ENCODE peak calls at places on chromosomes 1 and 21, in ten cellular contexts. One of them, this sample, is unnamed.

GRCh38 chr21:35204850-35205564 is 155.9 kb upstream of the RUNX1 start:
- DNase-seq in COR-L47: no peak
- DNase-seq in EH: peak; percentile 88
- DNase-seq in ureter: peak; percentile 64
- DNase-seq in astrocyte of the spinal cord: peak; percentile 83
- DNase-seq in AG08395: peak; percentile 74
- DNase-seq in ascending aorta: peak; percentile 82
- DNase-seq in stimulated activated CD8-positive, alpha-beta memory T cell treated with anti-CD3 and anti-CD28 coated beads, Interleukin-15, amount 100 ng/mL, for 24 hours: no peak
- DNase-seq in tibial nerve: no peak
- DNase-seq in breast epithelium: no peak
- DNase-seq in this sample: peak; percentile 37

GRCh38 chr1:40266786-40267535 is 8.9 kb downstream of the ZMPSTE24 start:
- DNase-seq in COR-L47: no peak
- DNase-seq in EH: no peak
- DNase-seq in ureter: no peak
- DNase-seq in astrocyte of the spinal cord: no peak
- DNase-seq in AG08395: no peak
- DNase-seq in ascending aorta: no peak
- DNase-seq in stimulated activated CD8-positive, alpha-beta memory T cell treated with anti-CD3 and anti-CD28 coated beads, Interleukin-15, amount 100 ng/mL, for 24 hours: no peak
- DNase-seq in tibial nerve: no peak
- DNase-seq in breast epithelium: no peak
- DNase-seq in this sample: no peak

GRCh38 chr1:23999156-23999671 is 19.1 kb upstream of the SRSF10 start:
- DNase-seq in COR-L47: no peak
- DNase-seq in EH: peak; percentile 60
- DNase-seq in ureter: no peak
- DNase-seq in astrocyte of the spinal cord: no peak
- DNase-seq in AG08395: no peak
- DNase-seq in ascending aorta: no peak
- DNase-seq in stimulated activated CD8-positive, alpha-beta memory T cell treated with anti-CD3 and anti-CD28 coated beads, Interleukin-15, amount 100 ng/mL, for 24 hours: no peak
- DNase-seq in tibial nerve: no peak
- DNase-seq in breast epithelium: no peak
- DNase-seq in this sample: no peak

GRCh38 chr1:216310776-216311175 is 112.5 kb downstream of the USH2A start:
- DNase-seq in COR-L47: peak; percentile 60
- DNase-seq in EH: peak; percentile 75
- DNase-seq in ureter: no peak
- DNase-seq in astrocyte of the spinal cord: peak; percentile 56
- DNase-seq in AG08395: no peak
- DNase-seq in ascending aorta: no peak
- DNase-seq in stimulated activated CD8-positive, alpha-beta memory T cell treated with anti-CD3 and anti-CD28 coated beads, Interleukin-15, amount 100 ng/mL, for 24 hours: no peak
- DNase-seq in tibial nerve: no peak
- DNase-seq in breast epithelium: no peak
- DNase-seq in this sample: peak; percentile 86

GRCh38 chr1:20187813-20188454 is 1.6 kb upstream of the PLA2G2C start:
- DNase-seq in COR-L47: no peak
- DNase-seq in EH: no peak
- DNase-seq in ureter: no peak
- DNase-seq in astrocyte of the spinal cord: no peak
- DNase-seq in AG08395: no peak
- DNase-seq in ascending aorta: no peak
- DNase-seq in stimulated activated CD8-positive, alpha-beta memory T cell treated with anti-CD3 and anti-CD28 coated beads, Interleukin-15, amount 100 ng/mL, for 24 hours: no peak
- DNase-seq in tibial nerve: no peak
- DNase-seq in breast epithelium: no peak
- DNase-seq in this sample: no peak

GRCh38 chr1:237405912-237406311 is 363.9 kb downstream of the RYR2 start:
- DNase-seq in COR-L47: no peak
- DNase-seq in EH: no peak
- DNase-seq in ureter: no peak
- DNase-seq in astrocyte of the spinal cord: no peak
- DNase-seq in AG08395: no peak
- DNase-seq in ascending aorta: no peak
- DNase-seq in stimulated activated CD8-positive, alpha-beta memory T cell treated with anti-CD3 and anti-CD28 coated beads, Interleukin-15, amount 100 ng/mL, for 24 hours: no peak
- DNase-seq in tibial nerve: no peak
- DNase-seq in breast epithelium: no peak
- DNase-seq in this sample: no peak

GRCh38 chr1:182235952-182236650 is 155.5 kb downstream of the GLUL start:
- DNase-seq in COR-L47: peak; percentile 64
- DNase-seq in EH: peak; percentile 46
- DNase-seq in ureter: no peak
- DNase-seq in astrocyte of the spinal cord: peak; percentile 24
- DNase-seq in AG08395: peak; percentile 55
- DNase-seq in ascending aorta: no peak
- DNase-seq in stimulated activated CD8-positive, alpha-beta memory T cell treated with anti-CD3 and anti-CD28 coated beads, Interleukin-15, amount 100 ng/mL, for 24 hours: no peak
- DNase-seq in tibial nerve: no peak
- DNase-seq in breast epithelium: no peak
- DNase-seq in this sample: no peak

GRCh38 chr1:96487404-96487803 is 234.2 kb upstream of the PTBP2 start:
- DNase-seq in COR-L47: no peak
- DNase-seq in EH: no peak
- DNase-seq in ureter: no peak
- DNase-seq in astrocyte of the spinal cord: peak; percentile 48
- DNase-seq in AG08395: peak; percentile 36
- DNase-seq in ascending aorta: no peak
- DNase-seq in stimulated activated CD8-positive, alpha-beta memory T cell treated with anti-CD3 and anti-CD28 coated beads, Interleukin-15, amount 100 ng/mL, for 24 hours: no peak
- DNase-seq in tibial nerve: no peak
- DNase-seq in breast epithelium: no peak
- DNase-seq in this sample: no peak

GRCh38 chr1:51570063-51570720 is 46.7 kb upstream of the OSBPL9 start:
- DNase-seq in COR-L47: no peak
- DNase-seq in EH: peak; percentile 11
- DNase-seq in ureter: no peak
- DNase-seq in astrocyte of the spinal cord: no peak
- DNase-seq in AG08395: no peak
- DNase-seq in ascending aorta: no peak
- DNase-seq in stimulated activated CD8-positive, alpha-beta memory T cell treated with anti-CD3 and anti-CD28 coated beads, Interleukin-15, amount 100 ng/mL, for 24 hours: no peak
- DNase-seq in tibial nerve: no peak
- DNase-seq in breast epithelium: no peak
- DNase-seq in this sample: peak; percentile 44

GRCh38 chr1:68819190-68819829 is 322.4 kb upstream of the DEPDC1 start:
- DNase-seq in COR-L47: peak; percentile 42
- DNase-seq in EH: no peak
- DNase-seq in ureter: no peak
- DNase-seq in astrocyte of the spinal cord: peak; percentile 18
- DNase-seq in AG08395: peak; percentile 2
- DNase-seq in ascending aorta: no peak
- DNase-seq in stimulated activated CD8-positive, alpha-beta memory T cell treated with anti-CD3 and anti-CD28 coated beads, Interleukin-15, amount 100 ng/mL, for 24 hours: no peak
- DNase-seq in tibial nerve: no peak
- DNase-seq in breast epithelium: no peak
- DNase-seq in this sample: peak; percentile 61

GRCh38 chr21:36744560-36745231 is 45.8 kb downstream of the SIM2 start:
- DNase-seq in COR-L47: peak; percentile 86
- DNase-seq in EH: no peak
- DNase-seq in ureter: no peak
- DNase-seq in astrocyte of the spinal cord: no peak
- DNase-seq in AG08395: no peak
- DNase-seq in ascending aorta: no peak
- DNase-seq in stimulated activated CD8-positive, alpha-beta memory T cell treated with anti-CD3 and anti-CD28 coated beads, Interleukin-15, amount 100 ng/mL, for 24 hours: no peak
- DNase-seq in tibial nerve: no peak
- DNase-seq in breast epithelium: no peak
- DNase-seq in this sample: no peak

GRCh38 chr1:232036161-232036942 is 409.8 kb downstream of the DISC1 start:
- DNase-seq in COR-L47: no peak
- DNase-seq in EH: no peak
- DNase-seq in ureter: no peak
- DNase-seq in astrocyte of the spinal cord: no peak
- DNase-seq in AG08395: no peak
- DNase-seq in ascending aorta: no peak
- DNase-seq in stimulated activated CD8-positive, alpha-beta memory T cell treated with anti-CD3 and anti-CD28 coated beads, Interleukin-15, amount 100 ng/mL, for 24 hours: no peak
- DNase-seq in tibial nerve: no peak
- DNase-seq in breast epithelium: no peak
- DNase-seq in this sample: peak; percentile 43

GRCh38 chr1:167601442-167602380 is 28.3 kb upstream of the RCSD1 start:
- DNase-seq in COR-L47: no peak
- DNase-seq in EH: peak; percentile 46
- DNase-seq in ureter: peak; percentile 51
- DNase-seq in astrocyte of the spinal cord: peak; percentile 4
- DNase-seq in AG08395: peak; percentile 11
- DNase-seq in ascending aorta: peak; percentile 76
- DNase-seq in stimulated activated CD8-positive, alpha-beta memory T cell treated with anti-CD3 and anti-CD28 coated beads, Interleukin-15, amount 100 ng/mL, for 24 hours: no peak
- DNase-seq in tibial nerve: peak; percentile 73
- DNase-seq in breast epithelium: no peak
- DNase-seq in this sample: no peak

GRCh38 chr1:47616036-47616435 is 178.2 kb downstream of the FOXD2 start:
- DNase-seq in COR-L47: no peak
- DNase-seq in EH: no peak
- DNase-seq in ureter: no peak
- DNase-seq in astrocyte of the spinal cord: no peak
- DNase-seq in AG08395: no peak
- DNase-seq in ascending aorta: peak; percentile 21
- DNase-seq in stimulated activated CD8-positive, alpha-beta memory T cell treated with anti-CD3 and anti-CD28 coated beads, Interleukin-15, amount 100 ng/mL, for 24 hours: no peak
- DNase-seq in tibial nerve: no peak
- DNase-seq in breast epithelium: no peak
- DNase-seq in this sample: no peak

GRCh38 chr1:7405844-7406500 is 365.1 kb upstream of the VAMP3 start:
- DNase-seq in COR-L47: no peak
- DNase-seq in EH: no peak
- DNase-seq in ureter: peak; percentile 30
- DNase-seq in astrocyte of the spinal cord: no peak
- DNase-seq in AG08395: no peak
- DNase-seq in ascending aorta: peak; percentile 33
- DNase-seq in stimulated activated CD8-positive, alpha-beta memory T cell treated with anti-CD3 and anti-CD28 coated beads, Interleukin-15, amount 100 ng/mL, for 24 hours: no peak
- DNase-seq in tibial nerve: no peak
- DNase-seq in breast epithelium: no peak
- DNase-seq in this sample: no peak

GRCh38 chr21:14403681-14404318 is 20.9 kb upstream of the HSPA13 start:
- DNase-seq in COR-L47: peak; percentile 5
- DNase-seq in EH: peak; percentile 40
- DNase-seq in ureter: no peak
- DNase-seq in astrocyte of the spinal cord: peak; percentile 41
- DNase-seq in AG08395: peak; percentile 19
- DNase-seq in ascending aorta: no peak
- DNase-seq in stimulated activated CD8-positive, alpha-beta memory T cell treated with anti-CD3 and anti-CD28 coated beads, Interleukin-15, amount 100 ng/mL, for 24 hours: no peak
- DNase-seq in tibial nerve: no peak
- DNase-seq in breast epithelium: no peak
- DNase-seq in this sample: no peak

GRCh38 chr1:31667065-31667785 is 22.5 kb upstream of the PEF1 start:
- DNase-seq in COR-L47: no peak
- DNase-seq in EH: no peak
- DNase-seq in ureter: no peak
- DNase-seq in astrocyte of the spinal cord: no peak
- DNase-seq in AG08395: no peak
- DNase-seq in ascending aorta: no peak
- DNase-seq in stimulated activated CD8-positive, alpha-beta memory T cell treated with anti-CD3 and anti-CD28 coated beads, Interleukin-15, amount 100 ng/mL, for 24 hours: no peak
- DNase-seq in tibial nerve: no peak
- DNase-seq in breast epithelium: no peak
- DNase-seq in this sample: no peak

GRCh38 chr1:226217273-226217672 is 6.2 kb upstream of the MIXL1 start:
- DNase-seq in COR-L47: no peak
- DNase-seq in EH: no peak
- DNase-seq in ureter: no peak
- DNase-seq in astrocyte of the spinal cord: no peak
- DNase-seq in AG08395: no peak
- DNase-seq in ascending aorta: no peak
- DNase-seq in stimulated activated CD8-positive, alpha-beta memory T cell treated with anti-CD3 and anti-CD28 coated beads, Interleukin-15, amount 100 ng/mL, for 24 hours: no peak
- DNase-seq in tibial nerve: no peak
- DNase-seq in breast epithelium: no peak
- DNase-seq in this sample: no peak

GRCh38 chr1:53835491-53835890 is 2.6 kb downstream of the NDC1 start:
- DNase-seq in COR-L47: no peak
- DNase-seq in EH: peak; percentile 77
- DNase-seq in ureter: no peak
- DNase-seq in astrocyte of the spinal cord: peak; percentile 9
- DNase-seq in AG08395: no peak
- DNase-seq in ascending aorta: no peak
- DNase-seq in stimulated activated CD8-positive, alpha-beta memory T cell treated with anti-CD3 and anti-CD28 coated beads, Interleukin-15, amount 100 ng/mL, for 24 hours: no peak
- DNase-seq in tibial nerve: no peak
- DNase-seq in breast epithelium: no peak
- DNase-seq in this sample: no peak

GRCh38 chr1:119659628-119660027 is 11.6 kb upstream of the ZNF697 start:
- DNase-seq in COR-L47: no peak
- DNase-seq in EH: peak; percentile 48
- DNase-seq in ureter: peak; percentile 53
- DNase-seq in astrocyte of the spinal cord: no peak
- DNase-seq in AG08395: peak; percentile 31
- DNase-seq in ascending aorta: no peak
- DNase-seq in stimulated activated CD8-positive, alpha-beta memory T cell treated with anti-CD3 and anti-CD28 coated beads, Interleukin-15, amount 100 ng/mL, for 24 hours: no peak
- DNase-seq in tibial nerve: no peak
- DNase-seq in breast epithelium: no peak
- DNase-seq in this sample: peak; percentile 78

GRCh38 chr1:211752317-211752716 is 76.9 kb upstream of the NEK2 start:
- DNase-seq in COR-L47: no peak
- DNase-seq in EH: no peak
- DNase-seq in ureter: no peak
- DNase-seq in astrocyte of the spinal cord: no peak
- DNase-seq in AG08395: no peak
- DNase-seq in ascending aorta: no peak
- DNase-seq in stimulated activated CD8-positive, alpha-beta memory T cell treated with anti-CD3 and anti-CD28 coated beads, Interleukin-15, amount 100 ng/mL, for 24 hours: no peak
- DNase-seq in tibial nerve: no peak
- DNase-seq in breast epithelium: no peak
- DNase-seq in this sample: peak; percentile 60

GRCh38 chr1:58687516-58687915 is 12.3 kb downstream of the MYSM1 start:
- DNase-seq in COR-L47: no peak
- DNase-seq in EH: no peak
- DNase-seq in ureter: no peak
- DNase-seq in astrocyte of the spinal cord: no peak
- DNase-seq in AG08395: no peak
- DNase-seq in ascending aorta: no peak
- DNase-seq in stimulated activated CD8-positive, alpha-beta memory T cell treated with anti-CD3 and anti-CD28 coated beads, Interleukin-15, amount 100 ng/mL, for 24 hours: no peak
- DNase-seq in tibial nerve: no peak
- DNase-seq in breast epithelium: no peak
- DNase-seq in this sample: peak; percentile 41

GRCh38 chr1:19338323-19338762 is 26.2 kb downstream of the SLC66A1 start:
- DNase-seq in COR-L47: no peak
- DNase-seq in EH: peak; percentile 47
- DNase-seq in ureter: no peak
- DNase-seq in astrocyte of the spinal cord: no peak
- DNase-seq in AG08395: no peak
- DNase-seq in ascending aorta: no peak
- DNase-seq in stimulated activated CD8-positive, alpha-beta memory T cell treated with anti-CD3 and anti-CD28 coated beads, Interleukin-15, amount 100 ng/mL, for 24 hours: no peak
- DNase-seq in tibial nerve: no peak
- DNase-seq in breast epithelium: peak; percentile 86
- DNase-seq in this sample: peak; percentile 92

GRCh38 chr1:2099871-2100774 is 49.9 kb downstream of the PRKCZ start:
- DNase-seq in COR-L47: no peak
- DNase-seq in EH: peak; percentile 7
- DNase-seq in ureter: no peak
- DNase-seq in astrocyte of the spinal cord: no peak
- DNase-seq in AG08395: peak; percentile 75
- DNase-seq in ascending aorta: no peak
- DNase-seq in stimulated activated CD8-positive, alpha-beta memory T cell treated with anti-CD3 and anti-CD28 coated beads, Interleukin-15, amount 100 ng/mL, for 24 hours: no peak
- DNase-seq in tibial nerve: no peak
- DNase-seq in breast epithelium: no peak
- DNase-seq in this sample: no peak

GRCh38 chr1:201329286-201329685 is 46.0 kb downstream of the PKP1 start:
- DNase-seq in COR-L47: no peak
- DNase-seq in EH: peak; percentile 75
- DNase-seq in ureter: no peak
- DNase-seq in astrocyte of the spinal cord: peak; percentile 18
- DNase-seq in AG08395: peak; percentile 28
- DNase-seq in ascending aorta: peak; percentile 30
- DNase-seq in stimulated activated CD8-positive, alpha-beta memory T cell treated with anti-CD3 and anti-CD28 coated beads, Interleukin-15, amount 100 ng/mL, for 24 hours: no peak
- DNase-seq in tibial nerve: no peak
- DNase-seq in breast epithelium: no peak
- DNase-seq in this sample: no peak

GRCh38 chr1:109721046-109721445 is 9.0 kb downstream of the GSTM5 start:
- DNase-seq in COR-L47: no peak
- DNase-seq in EH: peak; percentile 24
- DNase-seq in ureter: no peak
- DNase-seq in astrocyte of the spinal cord: no peak
- DNase-seq in AG08395: no peak
- DNase-seq in ascending aorta: no peak
- DNase-seq in stimulated activated CD8-positive, alpha-beta memory T cell treated with anti-CD3 and anti-CD28 coated beads, Interleukin-15, amount 100 ng/mL, for 24 hours: no peak
- DNase-seq in tibial nerve: no peak
- DNase-seq in breast epithelium: no peak
- DNase-seq in this sample: no peak

GRCh38 chr1:86429830-86430229 is 5.9 kb downstream of the CLCA2 start:
- DNase-seq in COR-L47: no peak
- DNase-seq in EH: peak; percentile 96
- DNase-seq in ureter: peak; percentile 75
- DNase-seq in astrocyte of the spinal cord: peak; percentile 92
- DNase-seq in AG08395: peak; percentile 92
- DNase-seq in ascending aorta: peak; percentile 82
- DNase-seq in stimulated activated CD8-positive, alpha-beta memory T cell treated with anti-CD3 and anti-CD28 coated beads, Interleukin-15, amount 100 ng/mL, for 24 hours: no peak
- DNase-seq in tibial nerve: peak; percentile 72
- DNase-seq in breast epithelium: no peak
- DNase-seq in this sample: no peak

GRCh38 chr1:11158291-11158690 is 30.9 kb upstream of the ANGPTL7 start:
- DNase-seq in COR-L47: no peak
- DNase-seq in EH: no peak
- DNase-seq in ureter: no peak
- DNase-seq in astrocyte of the spinal cord: no peak
- DNase-seq in AG08395: peak; percentile 9
- DNase-seq in ascending aorta: no peak
- DNase-seq in stimulated activated CD8-positive, alpha-beta memory T cell treated with anti-CD3 and anti-CD28 coated beads, Interleukin-15, amount 100 ng/mL, for 24 hours: no peak
- DNase-seq in tibial nerve: no peak
- DNase-seq in breast epithelium: no peak
- DNase-seq in this sample: no peak

This sample was measured in mesendoderm.